ENCODE peak calls at places on chromosome 1, in five cellular contexts. L is midbrain, W is H7, B is psoas muscle, Z is left ventricle myocardium inferior. C is an unnamed sample.

GRCh38 chr1:35605882-35606182 is 32.7 kb downstream of the TFAP2E start:
- DNase-seq in L (no peak), W (no peak), B (no peak), Z (no peak), C (no peak)

GRCh38 chr1:203269654-203270020 is 35.7 kb upstream of the BTG2 start:
- DNase-seq in L (no peak), W (no peak), B (no peak), Z (no peak), C (no peak)

GRCh38 chr1:232594018-232594502 is 35.9 kb downstream of the SIPA1L2 start:
- DNase-seq in L (no peak), W (no peak), B (no peak), Z (no peak), C (no peak)

GRCh38 chr1:82449671-82450070 is 648.9 kb downstream of the ADGRL2 start:
- DNase-seq in L (no peak), W (no peak), B (no peak), Z (no peak), C (no peak)

GRCh38 chr1:222814536-222815366 is at the start of gene DISP1:
- DNase-seq in L (peak; percentile 77), W (peak; percentile 93), B (peak; percentile 89), Z (peak; percentile 85), C (peak; percentile 77)

GRCh38 chr1:923131-923990 is at the start of gene SAMD11:
- DNase-seq in L (peak; percentile 73), W (peak; percentile 88), B (peak; percentile 94), Z (peak; percentile 92), C (peak; percentile 77)

GRCh38 chr1:36154765-36155559 is 998 bp upstream of the MAP7D1 start:
- DNase-seq in L (peak; percentile 22), W (peak; percentile 73), B (peak; percentile 51), Z (peak; percentile 67), C (no peak)

GRCh38 chr1:210099921-210100320 is 132.7 kb upstream of the SERTAD4 start:
- DNase-seq in L (no peak), W (no peak), B (no peak), Z (no peak), C (no peak)

GRCh38 chr1:14760780-14761179 is 162.3 kb downstream of the KAZN start:
- DNase-seq in L (no peak), W (no peak), B (no peak), Z (no peak), C (no peak)

GRCh38 chr1:25012966-25013962 is 83.2 kb upstream of the RUNX3 start:
- DNase-seq in L (no peak), W (no peak), B (no peak), Z (no peak), C (no peak)